ENCODE peak calls at places on chromosomes 4 and X, in four cellular contexts. One of them, this sample, is unnamed.

GRCh38 chr4:28167411-28167810 is 1306.8 kb downstream of the STIM2 start:
- DNase-seq in A549: no peak
- DNase-seq in Peyer's patch: no peak
- DNase-seq in lung: no peak
- DNase-seq in this sample: peak; percentile 44

GRCh38 chrX:71871367-71871766 is 39.3 kb upstream of the NHSL2 start:
- DNase-seq in Peyer's patch: no peak
- DNase-seq in A549: no peak
- DNase-seq in lung: no peak
- DNase-seq in this sample: peak; percentile 55

GRCh38 chrX:21373001-21373400 is 1.2 kb upstream of the CNKSR2 start:
- DNase-seq in A549: no peak
- DNase-seq in lung: no peak
- DNase-seq in Peyer's patch: no peak
- DNase-seq in this sample: no peak

GRCh38 chrX:46791927-46792825 is 33.3 kb upstream of the SLC9A7 start:
- DNase-seq in A549: peak; percentile 65
- DNase-seq in lung: no peak
- DNase-seq in Peyer's patch: peak; percentile 49
- DNase-seq in this sample: peak; percentile 41

GRCh38 chrX:100413231-100413630 is 3.2 kb upstream of the PCDH19 start:
- DNase-seq in lung: no peak
- DNase-seq in Peyer's patch: no peak
- DNase-seq in A549: peak; percentile 33
- DNase-seq in this sample: peak; percentile 44

GRCh38 chrX:129227376-129227775 is 295.9 kb downstream of the SMARCA1 start:
- DNase-seq in Peyer's patch: no peak
- DNase-seq in A549: no peak
- DNase-seq in lung: no peak
- DNase-seq in this sample: no peak

GRCh38 chr4:186416451-186417060 is 138.8 kb downstream of the MTNR1A start:
- DNase-seq in A549: no peak
- DNase-seq in lung: no peak
- DNase-seq in Peyer's patch: no peak
- DNase-seq in this sample: no peak

GRCh38 chr4:53786632-53787031 is 195.3 kb upstream of the LNX1 start:
- DNase-seq in lung: no peak
- DNase-seq in Peyer's patch: no peak
- DNase-seq in A549: no peak
- DNase-seq in this sample: no peak

GRCh38 chr4:10576236-10576635 is 108.3 kb downstream of the CLNK start:
- DNase-seq in lung: no peak
- DNase-seq in Peyer's patch: no peak
- DNase-seq in A549: no peak
- DNase-seq in this sample: no peak

GRCh38 chr4:98248984-98249383 is 12.2 kb upstream of the RAP1GDS1 start:
- DNase-seq in lung: no peak
- DNase-seq in A549: no peak
- DNase-seq in Peyer's patch: no peak
- DNase-seq in this sample: no peak

GRCh38 chrX:121216979-121217378 is 169.6 kb downstream of the GLUD2 start:
- DNase-seq in A549: no peak
- DNase-seq in Peyer's patch: no peak
- DNase-seq in lung: no peak
- DNase-seq in this sample: no peak

GRCh38 chrX:67583171-67583570 is 39.4 kb downstream of the AR start:
- DNase-seq in lung: no peak
- DNase-seq in A549: no peak
- DNase-seq in Peyer's patch: no peak
- DNase-seq in this sample: no peak

GRCh38 chrX:111869639-111870034 is 6.3 kb upstream of the TRPC5OS start:
- DNase-seq in A549: peak; percentile 5
- DNase-seq in lung: peak; percentile 30
- DNase-seq in Peyer's patch: no peak
- DNase-seq in this sample: peak; percentile 28

GRCh38 chrX:46117234-46117633 is 428.0 kb downstream of the ZNF674 start:
- DNase-seq in lung: no peak
- DNase-seq in Peyer's patch: no peak
- DNase-seq in A549: no peak
- DNase-seq in this sample: no peak

GRCh38 chr4:30770049-30770549 is 49.9 kb downstream of the PCDH7 start:
- DNase-seq in Peyer's patch: no peak
- DNase-seq in A549: no peak
- DNase-seq in lung: no peak
- DNase-seq in this sample: no peak

GRCh38 chr4:109072595-109072994 is 229.9 kb downstream of the COL25A1 start:
- DNase-seq in lung: no peak
- DNase-seq in A549: no peak
- DNase-seq in Peyer's patch: no peak
- DNase-seq in this sample: no peak

GRCh38 chr4:38943355-38943754 is 75.7 kb downstream of the FAM114A1 start:
- DNase-seq in Peyer's patch: peak; percentile 69
- DNase-seq in lung: no peak
- DNase-seq in A549: no peak
- DNase-seq in this sample: peak; percentile 57

GRCh38 chr4:67522851-67523671 is 22.2 kb downstream of the CENPC start:
- DNase-seq in lung: no peak
- DNase-seq in Peyer's patch: no peak
- DNase-seq in A549: no peak
- DNase-seq in this sample: no peak

GRCh38 chr4:113953888-113954287 is 25.6 kb downstream of the ARSJ start:
- DNase-seq in lung: no peak
- DNase-seq in Peyer's patch: no peak
- DNase-seq in A549: no peak
- DNase-seq in this sample: no peak

GRCh38 chrX:45697591-45697990 is 496.9 kb upstream of the DIPK2B start:
- DNase-seq in Peyer's patch: no peak
- DNase-seq in lung: no peak
- DNase-seq in A549: no peak
- DNase-seq in this sample: no peak

GRCh38 chr4:96164814-96165351 is 325.0 kb downstream of the PDHA2 start:
- DNase-seq in Peyer's patch: no peak
- DNase-seq in A549: no peak
- DNase-seq in lung: no peak
- DNase-seq in this sample: no peak

GRCh38 chr4:149897784-149898183 is 82.1 kb upstream of the IQCM start:
- DNase-seq in lung: no peak
- DNase-seq in A549: no peak
- DNase-seq in Peyer's patch: no peak
- DNase-seq in this sample: no peak

GRCh38 chr4:103449285-103449684 is 251.1 kb upstream of the CENPE start:
- DNase-seq in A549: no peak
- DNase-seq in Peyer's patch: no peak
- DNase-seq in lung: no peak
- DNase-seq in this sample: no peak

GRCh38 chrX:44974462-44974861 is 101.5 kb downstream of the KDM6A start:
- DNase-seq in lung: no peak
- DNase-seq in A549: peak; percentile 25
- DNase-seq in Peyer's patch: no peak
- DNase-seq in this sample: no peak

GRCh38 chr4:79198886-79199591 is 126.8 kb downstream of the NAA11 start:
- DNase-seq in A549: no peak
- DNase-seq in lung: no peak
- DNase-seq in Peyer's patch: no peak
- DNase-seq in this sample: no peak

GRCh38 chrX:129980540-129981206 is 1.8 kb upstream of the BCORL1 start:
- DNase-seq in A549: no peak
- DNase-seq in lung: peak; percentile 52
- DNase-seq in Peyer's patch: peak; percentile 73
- DNase-seq in this sample: peak; percentile 59

GRCh38 chr4:170589597-170590191 is 499.9 kb upstream of the AADAT start:
- DNase-seq in Peyer's patch: no peak
- DNase-seq in A549: peak; percentile 9
- DNase-seq in lung: no peak
- DNase-seq in this sample: no peak

GRCh38 chrX:56314334-56314733 is 82.2 kb downstream of the KLF8 start:
- DNase-seq in A549: no peak
- DNase-seq in Peyer's patch: no peak
- DNase-seq in lung: no peak
- DNase-seq in this sample: no peak

GRCh38 chrX:54358424-54359211 is 772 bp upstream of the WNK3 start:
- DNase-seq in Peyer's patch: peak; percentile 50
- DNase-seq in lung: peak; percentile 38
- DNase-seq in A549: no peak
- DNase-seq in this sample: no peak

DNA sequence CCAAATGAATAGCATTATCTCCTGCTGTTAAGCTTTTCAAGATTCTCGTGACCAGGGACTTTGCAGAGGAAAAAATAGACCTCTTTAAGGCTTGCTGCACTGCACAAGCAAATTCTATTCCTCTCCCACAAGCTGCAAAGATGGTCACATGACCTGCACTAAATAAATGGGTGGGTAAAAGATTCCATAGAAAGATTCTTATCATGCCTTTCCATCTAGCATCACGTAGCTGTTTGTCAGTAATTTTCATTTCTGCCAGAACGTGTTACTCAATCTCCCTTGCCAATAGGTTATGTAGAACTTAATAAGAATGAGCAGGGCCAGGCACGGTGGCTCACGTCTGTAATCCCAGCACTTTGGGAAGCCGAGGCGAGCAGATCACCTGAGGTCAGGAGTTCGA is 57.9 kb upstream of the USP9X start:
- DNase-seq in Peyer's patch: no peak
- DNase-seq in A549: peak; percentile 48
- DNase-seq in lung: no peak
- DNase-seq in this sample: no peak
- H3K27ac ChIP-seq in Peyer's patch: no peak overlapping the region
- H3K27ac ChIP-seq in A549: peak overlapping the region; percentile 89
- H3K27ac ChIP-seq in lung: no peak overlapping the region
- H3K27ac ChIP-seq in this sample: no peak overlapping the region

DNA sequence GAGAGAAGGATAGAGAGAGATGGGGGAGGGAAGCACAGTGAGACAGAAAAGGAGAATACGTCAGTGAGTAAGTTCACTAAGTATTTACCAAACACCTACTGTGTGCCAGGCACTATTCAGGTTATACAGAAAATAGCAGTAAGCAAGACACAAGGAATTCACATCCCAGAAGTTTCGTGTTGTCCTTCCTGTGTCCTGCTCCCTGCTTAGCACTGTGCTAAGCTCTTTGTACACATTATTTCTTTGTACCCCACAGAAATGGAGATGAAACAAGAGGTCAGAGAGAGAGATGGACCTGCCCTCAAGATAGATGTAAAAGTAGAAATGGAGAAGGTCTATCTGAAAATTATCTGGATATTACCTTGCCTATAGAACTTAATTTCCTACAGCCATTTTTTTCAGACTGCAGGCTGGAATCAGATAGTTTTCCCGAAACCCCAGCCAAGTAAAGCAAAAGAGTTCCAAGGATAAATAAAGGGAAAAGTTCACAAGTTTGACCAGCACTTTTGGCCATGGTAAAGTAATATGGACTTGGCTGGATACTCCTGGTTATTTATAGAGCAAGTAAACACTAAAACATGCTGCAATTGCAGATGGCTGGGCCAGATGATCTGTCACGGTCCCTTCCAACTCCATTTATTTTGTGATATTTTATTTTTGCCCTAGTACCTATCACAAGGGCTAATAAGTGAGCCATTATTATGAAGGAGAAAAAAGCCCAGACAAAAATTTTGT is 353.7 kb upstream of the SLC7A11 start:
- DNase-seq in Peyer's patch: no peak
- DNase-seq in A549: no peak
- DNase-seq in lung: no peak
- DNase-seq in this sample: no peak
- TF ChIP-seq CTCF in Peyer's patch: no peak
- TF ChIP-seq CTCF in A549: no peak
- TF ChIP-seq CTCF in lung: no peak
- TF ChIP-seq CTCF in this sample: no peak

DNA sequence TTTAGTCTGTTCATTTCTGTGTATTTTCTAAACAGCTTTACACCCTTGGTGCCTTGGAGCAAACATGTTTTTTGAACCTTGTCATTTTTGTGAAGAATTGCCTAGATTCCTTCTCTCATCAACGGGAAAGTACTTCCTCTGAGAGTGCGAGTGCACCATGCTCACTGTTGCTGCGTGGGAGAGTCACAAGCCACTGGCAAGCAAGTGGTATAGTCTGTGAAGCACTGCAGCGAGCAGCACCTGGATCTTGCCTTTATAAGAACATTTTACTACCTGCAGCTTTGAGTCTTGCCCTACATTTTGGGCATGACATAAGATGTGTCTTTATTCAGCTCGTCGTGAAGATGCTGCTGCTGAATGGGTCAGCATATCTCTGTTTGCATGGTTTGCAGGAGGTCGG is 44.9 kb downstream of the HADH start:
- DNase-seq in A549: no peak
- DNase-seq in lung: no peak
- DNase-seq in Peyer's patch: no peak
- DNase-seq in this sample: no peak
- H3K27ac ChIP-seq in A549: no peak overlapping the region
- H3K27ac ChIP-seq in lung: no peak overlapping the region
- H3K27ac ChIP-seq in Peyer's patch: no peak overlapping the region
- H3K27ac ChIP-seq in this sample: no peak overlapping the region

DNA sequence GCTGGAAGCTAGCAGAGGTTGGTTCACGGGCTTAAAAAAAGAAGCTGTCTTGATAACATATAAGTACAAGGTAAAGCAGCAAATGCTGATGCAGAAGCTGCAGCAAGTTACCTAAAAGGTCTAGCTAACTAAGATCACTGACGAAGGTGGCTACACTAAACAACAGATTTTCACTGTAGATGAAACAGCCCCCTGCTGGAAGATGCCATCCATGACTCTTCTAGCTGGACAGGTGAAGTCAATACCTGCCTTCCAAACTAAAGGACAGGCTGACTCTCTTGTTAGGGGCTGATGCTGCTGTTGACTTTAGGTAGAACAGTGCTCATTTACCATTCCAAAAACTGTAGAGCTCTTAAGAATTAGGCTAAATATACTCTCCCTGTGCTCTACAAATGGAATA is 99.5 kb downstream of the FBXW7 start:
- DNase-seq in Peyer's patch: no peak
- DNase-seq in A549: no peak
- DNase-seq in lung: no peak
- DNase-seq in this sample: no peak
- TF ChIP-seq CTCF in Peyer's patch: no peak
- TF ChIP-seq CTCF in A549: no peak
- TF ChIP-seq CTCF in lung: no peak
- TF ChIP-seq CTCF in this sample: no peak

GRCh38 chrX:10048076-10048475 is 80.9 kb downstream of the CLDN34 start:
- DNase-seq in A549: no peak
- DNase-seq in lung: no peak
- DNase-seq in Peyer's patch: no peak
- DNase-seq in this sample: no peak
- H3K27ac ChIP-seq in A549: no peak overlapping the region
- H3K27ac ChIP-seq in lung: peak overlapping the region; percentile 42
- H3K27ac ChIP-seq in Peyer's patch: no peak overlapping the region
- H3K27ac ChIP-seq in this sample: no peak overlapping the region

GRCh38 chr4:2462218-2462991 is 6.5 kb upstream of the RNF4 start:
- DNase-seq in Peyer's patch: peak; percentile 82
- DNase-seq in lung: peak; percentile 36
- DNase-seq in A549: peak; percentile 62
- DNase-seq in this sample: peak; percentile 70
- TF ChIP-seq CTCF in Peyer's patch: peak; percentile 6
- TF ChIP-seq CTCF in lung: peak; percentile 59
- TF ChIP-seq CTCF in A549: peak; percentile 49
- TF ChIP-seq CTCF in this sample: no peak

This sample was measured in stomach.